ENCODE peak calls at places on chromosomes 13 and 19, in five cellular contexts. One of them, this sample, is unnamed.

GRCh38 chr19:16131648-16132047 is 11.8 kb upstream of the HSH2D start:
- DNase-seq in ovary: no peak
- DNase-seq in HepG2: no peak
- DNase-seq in A549: no peak
- DNase-seq in tibial nerve: no peak
- DNase-seq in this sample: no peak

GRCh38 chr13:76868451-76868850 is 17.8 kb downstream of the KCTD12 start:
- DNase-seq in tibial nerve: no peak
- DNase-seq in ovary: no peak
- DNase-seq in HepG2: no peak
- DNase-seq in A549: no peak
- DNase-seq in this sample: no peak

GRCh38 chr13:89763011-89763410 is 1584.5 kb upstream of the MIR17HG start:
- DNase-seq in HepG2: no peak
- DNase-seq in A549: no peak
- DNase-seq in ovary: no peak
- DNase-seq in tibial nerve: no peak
- DNase-seq in this sample: no peak

GRCh38 chr19:5154799-5155426 is 185.7 kb downstream of the PTPRS start:
- DNase-seq in HepG2: no peak
- DNase-seq in A549: no peak
- DNase-seq in ovary: no peak
- DNase-seq in tibial nerve: no peak
- DNase-seq in this sample: no peak

GRCh38 chr19:16209266-16209665 is 11.6 kb downstream of the AP1M1 start:
- DNase-seq in tibial nerve: no peak
- DNase-seq in ovary: no peak
- DNase-seq in HepG2: no peak
- DNase-seq in A549: no peak
- DNase-seq in this sample: no peak

GRCh38 chr13:43232144-43232840 is 208.9 kb downstream of the DNAJC15 start:
- DNase-seq in tibial nerve: no peak
- DNase-seq in A549: no peak
- DNase-seq in HepG2: no peak
- DNase-seq in ovary: no peak
- DNase-seq in this sample: peak; percentile 12

GRCh38 chr13:24888291-24888931 is 124.4 kb downstream of the RNF17 start:
- DNase-seq in HepG2: no peak
- DNase-seq in tibial nerve: no peak
- DNase-seq in A549: no peak
- DNase-seq in ovary: no peak
- DNase-seq in this sample: peak; percentile 66

GRCh38 chr19:49642488-49643035 is 553 bp downstream of the SCAF1 start:
- DNase-seq in A549: no peak
- DNase-seq in tibial nerve: no peak
- DNase-seq in HepG2: no peak
- DNase-seq in ovary: no peak
- DNase-seq in this sample: no peak

GRCh38 chr13:52411629-52412028 is 5.7 kb upstream of the THSD1 start:
- DNase-seq in HepG2: no peak
- DNase-seq in tibial nerve: no peak
- DNase-seq in ovary: no peak
- DNase-seq in A549: peak; percentile 79
- DNase-seq in this sample: no peak

GRCh38 chr19:54415901-54416621 is 797 bp downstream of the TTYH1 start:
- DNase-seq in ovary: no peak
- DNase-seq in A549: no peak
- DNase-seq in HepG2: no peak
- DNase-seq in tibial nerve: no peak
- DNase-seq in this sample: no peak

GRCh38 chr19:54141356-54141755 is 3.8 kb downstream of the CNOT3 start:
- DNase-seq in HepG2: no peak
- DNase-seq in ovary: no peak
- DNase-seq in tibial nerve: no peak
- DNase-seq in A549: no peak
- DNase-seq in this sample: no peak

GRCh38 chr13:107238262-107238661 is 670.3 kb upstream of the ARGLU1 start:
- DNase-seq in A549: no peak
- DNase-seq in tibial nerve: no peak
- DNase-seq in ovary: no peak
- DNase-seq in HepG2: no peak
- DNase-seq in this sample: no peak

GRCh38 chr13:29583073-29583785 is 12.3 kb downstream of the SLC7A1 start:
- DNase-seq in tibial nerve: no peak
- DNase-seq in A549: peak; percentile 4
- DNase-seq in ovary: no peak
- DNase-seq in HepG2: no peak
- DNase-seq in this sample: no peak

GRCh38 chr19:33134571-33135041 is 2.7 kb downstream of the WDR88 start:
- DNase-seq in ovary: no peak
- DNase-seq in A549: no peak
- DNase-seq in HepG2: no peak
- DNase-seq in tibial nerve: no peak
- DNase-seq in this sample: no peak

GRCh38 chr19:14476663-14477401 is 1.7 kb upstream of the PTGER1 start:
- DNase-seq in tibial nerve: peak; percentile 63
- DNase-seq in ovary: no peak
- DNase-seq in HepG2: no peak
- DNase-seq in A549: peak; percentile 73
- DNase-seq in this sample: no peak

GRCh38 chr13:99505814-99506269 is 4.6 kb downstream of the TM9SF2 start:
- DNase-seq in HepG2: no peak
- DNase-seq in tibial nerve: no peak
- DNase-seq in A549: peak; percentile 3
- DNase-seq in ovary: no peak
- DNase-seq in this sample: no peak

GRCh38 chr19:53962887-53963435 is at the start of gene CACNG8:
- DNase-seq in tibial nerve: no peak
- DNase-seq in HepG2: no peak
- DNase-seq in ovary: no peak
- DNase-seq in A549: no peak
- DNase-seq in this sample: no peak

GRCh38 chr13:29858231-29858630 is 7.8 kb upstream of the UBL3 start:
- DNase-seq in A549: no peak
- DNase-seq in ovary: no peak
- DNase-seq in tibial nerve: no peak
- DNase-seq in HepG2: no peak
- DNase-seq in this sample: no peak

GRCh38 chr19:2982556-2982955 is 5.2 kb downstream of the TLE6 start:
- DNase-seq in ovary: no peak
- DNase-seq in A549: no peak
- DNase-seq in HepG2: no peak
- DNase-seq in tibial nerve: no peak
- DNase-seq in this sample: no peak

GRCh38 chr19:2983351-2984195 is 6.2 kb downstream of the TLE6 start:
- DNase-seq in tibial nerve: peak; percentile 51
- DNase-seq in A549: no peak
- DNase-seq in HepG2: no peak
- DNase-seq in ovary: peak; percentile 77
- DNase-seq in this sample: no peak

GRCh38 chr19:2981898-2982297 is 4.5 kb downstream of the TLE6 start:
- DNase-seq in ovary: no peak
- DNase-seq in HepG2: no peak
- DNase-seq in A549: no peak
- DNase-seq in tibial nerve: no peak
- DNase-seq in this sample: no peak

GRCh38 chr19:2984196-2984490 is 6.8 kb downstream of the TLE6 start:
- DNase-seq in tibial nerve: no peak
- DNase-seq in ovary: no peak
- DNase-seq in A549: no peak
- DNase-seq in HepG2: no peak
- DNase-seq in this sample: no peak

DNA sequence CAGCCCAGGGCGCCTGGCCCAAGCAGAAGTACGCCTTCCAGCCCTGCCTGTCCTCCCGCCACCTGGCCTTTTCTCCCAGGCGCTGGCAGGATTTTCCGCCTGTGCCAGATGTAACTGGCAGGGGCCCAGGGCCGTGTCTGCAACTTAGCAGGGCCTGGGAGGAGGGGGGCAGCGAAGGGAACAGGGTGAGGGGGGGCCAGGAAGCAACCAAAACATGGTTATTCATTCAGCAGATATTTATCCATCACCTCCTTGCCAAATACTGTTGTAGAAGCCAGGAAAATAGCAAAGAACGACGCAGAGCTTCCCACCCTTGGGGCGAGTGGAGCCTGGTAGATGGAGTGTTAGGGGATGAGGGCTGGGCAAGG is 5.6 kb downstream of the TLE6 start:
- DNase-seq in tibial nerve: peak; percentile 86
- DNase-seq in HepG2: no peak
- DNase-seq in A549: no peak
- DNase-seq in ovary: peak; percentile 93
- DNase-seq in this sample: peak; percentile 95
- TF ChIP-seq EP300 in tibial nerve: no peak
- TF ChIP-seq EP300 in HepG2: no peak
- TF ChIP-seq EP300 in A549: no peak
- TF ChIP-seq EP300 in ovary: peak; percentile 49
- TF ChIP-seq EP300 in this sample: peak; percentile 29

DNA sequence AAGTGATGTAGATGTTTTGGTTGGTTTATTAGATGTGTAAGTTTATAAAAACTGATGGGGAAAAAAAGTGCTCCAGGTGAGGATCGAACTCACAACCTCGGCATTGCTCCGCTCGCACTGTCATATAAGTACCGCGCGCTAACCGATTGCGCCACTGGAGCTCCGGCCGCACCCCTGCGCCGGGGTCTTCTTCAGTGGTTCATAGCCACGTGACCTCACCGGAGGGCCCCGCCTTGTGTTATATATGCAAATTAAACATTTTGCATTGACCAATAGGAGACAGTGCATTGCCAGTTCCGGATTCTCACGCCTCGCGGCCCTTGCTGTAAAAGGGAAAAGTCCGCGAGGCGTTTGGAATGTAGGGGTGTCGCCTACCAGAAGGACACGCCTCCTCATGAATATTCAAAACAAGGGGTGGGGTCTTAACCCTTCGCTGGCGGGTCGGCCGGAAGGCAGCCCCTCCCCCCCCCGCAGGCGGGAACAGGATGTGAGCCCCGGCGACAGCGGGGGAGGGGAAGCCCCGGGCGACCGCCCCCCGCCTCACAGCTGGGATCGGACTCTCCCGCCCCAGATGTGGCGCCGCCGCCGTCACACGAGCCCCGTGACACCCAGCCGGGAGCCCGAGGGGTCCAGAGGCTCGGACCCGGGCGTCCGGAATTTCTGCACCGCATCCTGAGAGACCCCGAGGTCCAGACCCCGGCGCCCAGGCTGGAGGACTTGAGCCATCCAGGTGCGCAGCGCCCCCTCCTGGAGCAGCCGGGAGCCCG is at the start of gene PLEKHG2:
- DNase-seq in A549: peak; percentile 100
- DNase-seq in HepG2: peak; percentile 98
- DNase-seq in tibial nerve: peak; percentile 99
- DNase-seq in ovary: peak; percentile 98
- DNase-seq in this sample: peak; percentile 100
- TF ChIP-seq EP300 in A549: no peak
- TF ChIP-seq EP300 in HepG2: peak; percentile 6
- TF ChIP-seq EP300 in tibial nerve: peak; percentile 94
- TF ChIP-seq EP300 in ovary: peak; percentile 86
- TF ChIP-seq EP300 in this sample: no peak

DNA sequence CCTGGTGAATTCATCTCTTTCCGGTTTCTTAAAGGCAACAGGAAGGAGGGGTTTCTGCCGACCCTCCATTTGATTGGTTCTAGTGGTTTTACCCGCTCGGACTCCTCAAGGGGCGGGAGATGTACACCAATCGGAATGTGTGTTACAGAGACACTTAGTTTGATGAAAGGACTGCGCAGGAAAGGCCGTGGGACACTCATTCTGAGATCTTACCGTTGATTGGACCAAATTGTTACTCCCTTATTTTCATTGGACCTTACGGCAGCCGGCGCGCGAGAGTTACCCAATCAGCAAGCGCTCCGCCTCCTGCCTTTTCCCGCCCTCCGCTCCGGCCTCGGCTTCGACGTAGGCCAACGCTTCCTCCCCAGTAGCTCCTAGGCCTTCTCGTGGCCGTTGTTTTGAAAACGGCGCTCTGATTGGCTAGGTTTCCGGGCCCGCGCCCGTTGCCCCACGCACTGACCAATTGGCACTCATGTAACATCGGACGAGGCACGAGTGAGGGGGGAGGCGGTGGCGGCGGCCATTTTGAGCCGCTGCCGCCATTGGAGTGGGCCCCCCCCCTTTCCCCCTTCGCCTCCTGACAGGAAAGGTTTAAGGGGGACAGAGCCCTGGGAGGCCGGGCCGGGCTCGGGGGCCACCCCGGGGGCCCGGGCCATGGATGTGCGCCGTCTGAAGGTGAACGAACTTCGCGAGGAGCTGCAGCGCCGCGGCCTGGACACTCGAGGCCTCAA is at the start of gene HNRNPUL1:
- DNase-seq in ovary: peak; percentile 99
- DNase-seq in tibial nerve: peak; percentile 99
- DNase-seq in A549: peak; percentile 100
- DNase-seq in HepG2: peak; percentile 100
- DNase-seq in this sample: peak; percentile 100
- TF ChIP-seq EP300 in ovary: peak; percentile 3
- TF ChIP-seq EP300 in tibial nerve: peak; percentile 57
- TF ChIP-seq EP300 in A549: no peak
- TF ChIP-seq EP300 in HepG2: no peak
- TF ChIP-seq EP300 in this sample: no peak

GRCh38 chr13:94342436-94343242 is 136.8 kb downstream of the DCT start:
- DNase-seq in ovary: no peak
- DNase-seq in HepG2: no peak
- DNase-seq in tibial nerve: no peak
- DNase-seq in A549: no peak
- DNase-seq in this sample: peak; percentile 74

GRCh38 chr13:94343243-94343585 is 136.3 kb downstream of the DCT start:
- DNase-seq in HepG2: no peak
- DNase-seq in tibial nerve: no peak
- DNase-seq in ovary: no peak
- DNase-seq in A549: no peak
- DNase-seq in this sample: peak; percentile 89

GRCh38 chr13:94345374-94346195 is 133.9 kb downstream of the DCT start:
- DNase-seq in ovary: no peak
- DNase-seq in tibial nerve: no peak
- DNase-seq in A549: peak; percentile 24
- DNase-seq in HepG2: peak; percentile 22
- DNase-seq in this sample: no peak

GRCh38 chr13:94346261-94347019 is 133.0 kb downstream of the DCT start:
- DNase-seq in A549: no peak
- DNase-seq in ovary: no peak
- DNase-seq in HepG2: no peak
- DNase-seq in tibial nerve: no peak
- DNase-seq in this sample: no peak

DNA sequence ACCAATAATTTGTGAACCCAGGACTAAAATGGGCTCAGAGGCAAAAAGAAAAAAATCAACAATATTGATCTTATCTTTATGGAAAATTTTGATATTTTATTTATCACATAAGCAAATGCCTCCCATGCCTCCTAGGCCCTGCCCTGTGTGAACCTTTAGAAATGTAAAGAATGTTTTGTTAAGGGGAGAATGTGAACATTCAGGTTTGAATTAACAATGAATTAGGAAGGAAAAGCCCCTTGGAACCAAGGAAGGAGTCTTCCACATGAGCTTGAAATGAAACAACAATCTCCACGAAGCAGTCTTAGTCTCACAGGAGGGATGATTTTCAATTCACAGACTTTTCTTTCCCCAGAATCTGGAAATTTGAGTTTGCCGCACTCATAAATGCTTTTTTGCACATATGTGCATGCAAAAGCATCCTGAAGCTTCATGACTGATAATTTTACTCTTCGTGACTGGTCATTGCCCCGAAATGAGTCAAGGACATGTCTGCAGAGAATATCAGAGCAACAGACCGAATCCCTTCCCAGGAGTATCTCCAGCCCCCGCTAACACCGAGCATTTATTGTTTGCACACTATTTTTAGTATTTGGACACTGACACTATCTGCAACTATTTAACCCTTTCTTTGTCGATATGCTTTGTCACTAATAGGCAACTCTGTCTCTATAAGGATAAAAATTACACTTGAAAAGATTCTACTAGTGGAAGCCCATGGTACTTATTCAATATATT is 135.2 kb downstream of the DCT start:
- DNase-seq in A549: no peak
- DNase-seq in ovary: peak; percentile 24
- DNase-seq in HepG2: peak; percentile 46
- DNase-seq in tibial nerve: no peak
- DNase-seq in this sample: peak; percentile 34
- TF ChIP-seq EP300 in A549: no peak
- TF ChIP-seq EP300 in ovary: no peak
- TF ChIP-seq EP300 in HepG2: no peak
- TF ChIP-seq EP300 in tibial nerve: no peak
- TF ChIP-seq EP300 in this sample: no peak

This sample was measured in esophagus muscularis mucosa.